ENCODE peak calls at places on chromosomes 2 and 18, in five cellular contexts. D is endothelial cell of umbilical vein, W is upper lobe of left lung, R is A549, M is gastrocnemius medialis. G is an unnamed sample.

GRCh38 chr2:26456701-26457224 is 21.2 kb downstream of the OTOF start:
- DNase-seq in D (no peak), W (no peak), R (no peak), M (no peak), G (peak)

GRCh38 chr2:101251844-101252407 is 760 bp upstream of the CNOT11 start:
- DNase-seq in D (no peak), W (no peak), R (peak), M (no peak), G (no peak)

GRCh38 chr18:67600781-67601180 is 84.3 kb upstream of the DSEL start:
- DNase-seq in D (no peak), W (no peak), R (no peak), M (no peak), G (no peak)

GRCh38 chr2:101706819-101707177 is 9.3 kb downstream of the MAP4K4 start:
- DNase-seq in D (no peak), W (no peak), R (no peak), M (no peak), G (no peak)

GRCh38 chr2:172427990-172428840 is 829 bp downstream of the ITGA6 start:
- DNase-seq in D (peak), W (peak), R (peak), M (no peak), G (peak)

GRCh38 chr2:136932700-136933099 is 167.4 kb downstream of the THSD7B start:
- DNase-seq in D (peak), W (no peak), R (no peak), M (no peak), G (no peak)

GRCh38 chr2:66170681-66171234 is 264.2 kb upstream of the MEIS1 start:
- DNase-seq in D (no peak), W (no peak), R (no peak), M (no peak), G (no peak)

GRCh38 chr2:43383533-43383932 is 157.1 kb upstream of the ZFP36L2 start:
- DNase-seq in D (no peak), W (no peak), R (no peak), M (no peak), G (no peak)

GRCh38 chr2:64479259-64480198 is 25.6 kb downstream of the LGALSL start:
- DNase-seq in D (no peak), W (no peak), R (no peak), M (no peak), G (no peak)

GRCh38 chr2:219736196-219736595 is 108.8 kb downstream of the SLC4A3 start:
- DNase-seq in D (peak), W (no peak), R (peak), M (no peak), G (no peak)

GRCh38 chr2:219739061-219739460 is 111.6 kb downstream of the SLC4A3 start:
- DNase-seq in D (no peak), W (no peak), R (no peak), M (no peak), G (no peak)

GRCh38 chr2:219733746-219734145 is 106.3 kb downstream of the SLC4A3 start:
- DNase-seq in D (no peak), W (no peak), R (no peak), M (no peak), G (no peak)

GRCh38 chr2:219739866-219740440 is 112.5 kb downstream of the SLC4A3 start:
- DNase-seq in D (no peak), W (no peak), R (no peak), M (no peak), G (no peak)

GRCh38 chr2:219737270-219737691 is 109.9 kb downstream of the SLC4A3 start:
- DNase-seq in D (peak), W (no peak), R (peak), M (no peak), G (no peak)
- TF ChIP-seq CTCF in D (no peak), W (no peak), R (peak), M (no peak), G (no peak)

GRCh38 chr2:7115364-7115763 is 198.2 kb downstream of the RNF144A start:
- DNase-seq in D (no peak), W (no peak), R (no peak), M (no peak), G (no peak)
- TF ChIP-seq POLR2A in D (no peak), W (no peak), R (no peak), M (no peak), G (no peak)

GRCh38 chr2:140351692-140352091 is 1571.5 kb upstream of the NXPH2 start:
- DNase-seq in D (no peak), W (no peak), R (no peak), M (no peak), G (no peak)

GRCh38 chr2:140348826-140349225 is 1568.6 kb upstream of the NXPH2 start:
- DNase-seq in D (no peak), W (no peak), R (no peak), M (no peak), G (no peak)

GRCh38 chr2:140353541-140353940 is 1573.4 kb upstream of the NXPH2 start:
- DNase-seq in D (no peak), W (no peak), R (no peak), M (no peak), G (no peak)

GRCh38 chr2:140354544-140354943 is 1574.4 kb upstream of the NXPH2 start:
- DNase-seq in D (no peak), W (no peak), R (no peak), M (no peak), G (no peak)

DNA sequence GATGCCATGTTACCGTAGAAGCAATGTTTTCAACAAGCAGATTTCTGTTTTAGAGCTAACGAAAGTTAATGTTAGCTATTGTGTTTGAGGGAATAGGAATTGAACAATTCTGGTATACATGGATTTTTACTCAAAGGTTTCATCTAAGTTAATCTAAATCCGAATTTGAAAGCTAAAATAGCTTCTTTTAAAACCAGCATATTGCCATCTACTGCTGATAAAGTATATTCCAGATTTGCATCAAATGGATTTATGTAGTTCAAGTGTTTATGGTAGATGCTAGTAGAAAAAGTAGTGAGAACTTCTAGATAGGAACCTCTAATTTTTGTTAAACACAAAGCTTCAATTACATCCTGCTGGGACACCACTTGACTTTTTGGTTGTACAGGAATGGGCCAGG is 1569.5 kb upstream of the NXPH2 start:
- DNase-seq in D (no peak), W (no peak), R (no peak), M (no peak), G (no peak)
- TF ChIP-seq CTCF in D (no peak), W (no peak), R (no peak), M (no peak), G (no peak)

GRCh38 chr18:111292-112014 is 46.9 kb upstream of the USP14 start:
- DNase-seq in D (peak), W (peak), R (peak), M (peak), G (peak)
- TF ChIP-seq POLR2A in D (no peak), W (peak), R (peak), M (no peak), G (no peak)

GRCh38 chr18:43514747-43515146 is 237.5 kb upstream of the SYT4 start:
- DNase-seq in D (no peak), W (no peak), R (no peak), M (no peak), G (no peak)

GRCh38 chr18:43515481-43515880 is 238.2 kb upstream of the SYT4 start:
- DNase-seq in D (no peak), W (no peak), R (no peak), M (no peak), G (no peak)
- TF ChIP-seq CTCF in D (no peak), W (no peak), R (no peak), M (no peak), G (no peak)

DNA sequence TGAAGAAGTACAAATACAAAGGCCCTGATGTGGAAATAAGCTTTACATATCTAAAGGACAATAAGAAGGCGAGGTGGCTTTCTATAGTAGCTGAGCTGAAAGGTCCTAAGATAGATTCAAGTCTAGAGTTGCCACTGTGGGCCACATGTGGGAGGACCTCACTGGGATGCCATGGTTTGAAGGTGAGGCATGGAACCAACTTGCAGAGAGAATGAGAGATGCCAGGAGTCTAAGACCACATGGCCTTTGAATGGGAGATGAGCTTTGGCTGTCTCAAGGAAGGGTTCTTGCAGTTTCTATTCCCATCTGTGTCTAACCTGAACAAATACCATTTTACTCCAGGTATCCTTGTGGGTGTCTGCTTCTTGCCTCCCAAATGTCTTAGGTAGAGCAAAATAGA is 53.6 kb downstream of the HNMT start:
- DNase-seq in D (no peak), W (no peak), R (no peak), M (no peak), G (no peak)
- TF ChIP-seq POLR2A in D (no peak), W (no peak), R (no peak), M (no peak), G (no peak)

GRCh38 chr2:111896007-111896406 is 2.4 kb upstream of the MERTK start:
- DNase-seq in D (no peak), W (no peak), R (no peak), M (no peak), G (no peak)

GRCh38 chr2:111898703-111899514 is 502 bp downstream of the MERTK start:
- DNase-seq in D (peak), W (no peak), R (no peak), M (no peak), G (no peak)

GRCh38 chr2:111896576-111896975 is 1.8 kb upstream of the MERTK start:
- DNase-seq in D (no peak), W (no peak), R (no peak), M (no peak), G (no peak)

GRCh38 chr2:111897630-111897923 is 830 bp upstream of the MERTK start:
- DNase-seq in D (no peak), W (no peak), R (no peak), M (no peak), G (no peak)

GRCh38 chr2:111897924-111898702 is at the start of gene MERTK:
- DNase-seq in D (peak), W (peak), R (peak), M (peak), G (peak)
- TF ChIP-seq CTCF in D (peak), W (peak), R (peak), M (peak), G (peak)

GRCh38 chr2:140338827-140339226 is 1558.6 kb upstream of the NXPH2 start:
- DNase-seq in D (no peak), W (no peak), R (no peak), M (no peak), G (no peak)
- TF ChIP-seq POLR2A in D (no peak), W (no peak), R (no peak), M (no peak), G (no peak)

GRCh38 chr2:55232084-55232862 is at the start of the genes CLHC1 and RPS27A:
- DNase-seq in D (peak), W (peak), R (peak), M (peak), G (peak)
- TF ChIP-seq CTCF in D (no peak), W (peak), R (no peak), M (no peak), G (no peak)